ENCODE peak calls at places on chromosomes 6 and 20, in seven cellular contexts. One of them, this sample, is unnamed.

GRCh38 chr6:112016335-112016734 is 37.6 kb upstream of the CCN6 start:
- DNase-seq in neuronal stem cell: no peak
- DNase-seq in GM23248: peak; percentile 83
- DNase-seq in IMR-90: peak; percentile 40
- DNase-seq in lower lobe of right lung: no peak
- DNase-seq in mesendoderm: no peak
- DNase-seq in lower leg skin: no peak
- DNase-seq in this sample: no peak

GRCh38 chr6:87929843-87930288 is 117.8 kb upstream of the SPACA1 start:
- DNase-seq in neuronal stem cell: peak; percentile 77
- DNase-seq in GM23248: peak; percentile 91
- DNase-seq in IMR-90: peak; percentile 79
- DNase-seq in lower lobe of right lung: peak; percentile 80
- DNase-seq in mesendoderm: peak; percentile 94
- DNase-seq in lower leg skin: peak; percentile 93
- DNase-seq in this sample: peak; percentile 82

GRCh38 chr20:23776067-23776771 is 25.5 kb upstream of the CST1 start:
- DNase-seq in neuronal stem cell: no peak
- DNase-seq in GM23248: no peak
- DNase-seq in IMR-90: no peak
- DNase-seq in lower lobe of right lung: no peak
- DNase-seq in mesendoderm: peak; percentile 41
- DNase-seq in lower leg skin: no peak
- DNase-seq in this sample: no peak

GRCh38 chr6:106890447-106890846 is 84.1 kb downstream of the CD24 start:
- DNase-seq in neuronal stem cell: no peak
- DNase-seq in GM23248: peak; percentile 13
- DNase-seq in IMR-90: no peak
- DNase-seq in lower lobe of right lung: no peak
- DNase-seq in mesendoderm: no peak
- DNase-seq in lower leg skin: no peak
- DNase-seq in this sample: no peak

GRCh38 chr20:43667341-43668132 is 623 bp downstream of the MYBL2 start:
- DNase-seq in neuronal stem cell: peak; percentile 23
- DNase-seq in GM23248: peak; percentile 35
- DNase-seq in IMR-90: no peak
- DNase-seq in lower lobe of right lung: no peak
- DNase-seq in mesendoderm: peak; percentile 78
- DNase-seq in lower leg skin: no peak
- DNase-seq in this sample: peak; percentile 12

GRCh38 chr6:20168668-20169633 is 43.3 kb downstream of the MBOAT1 start:
- DNase-seq in neuronal stem cell: no peak
- DNase-seq in GM23248: peak; percentile 52
- DNase-seq in IMR-90: no peak
- DNase-seq in lower lobe of right lung: no peak
- DNase-seq in mesendoderm: no peak
- DNase-seq in lower leg skin: no peak
- DNase-seq in this sample: no peak

GRCh38 chr20:9093203-9093962 is 24.5 kb downstream of the PLCB4 start:
- DNase-seq in neuronal stem cell: no peak
- DNase-seq in GM23248: no peak
- DNase-seq in IMR-90: no peak
- DNase-seq in lower lobe of right lung: no peak
- DNase-seq in mesendoderm: no peak
- DNase-seq in lower leg skin: no peak
- DNase-seq in this sample: no peak

GRCh38 chr6:148240463-148240845 is 102.2 kb upstream of the SASH1 start:
- DNase-seq in neuronal stem cell: no peak
- DNase-seq in GM23248: peak; percentile 95
- DNase-seq in IMR-90: peak; percentile 86
- DNase-seq in lower lobe of right lung: no peak
- DNase-seq in mesendoderm: no peak
- DNase-seq in lower leg skin: no peak
- DNase-seq in this sample: peak; percentile 47

GRCh38 chr20:31474097-31474436 is 860 bp downstream of the DEFB124 start:
- DNase-seq in neuronal stem cell: no peak
- DNase-seq in GM23248: no peak
- DNase-seq in IMR-90: no peak
- DNase-seq in lower lobe of right lung: no peak
- DNase-seq in mesendoderm: no peak
- DNase-seq in lower leg skin: no peak
- DNase-seq in this sample: no peak

GRCh38 chr20:57650756-57651483 is 30.7 kb upstream of the ZBP1 start:
- DNase-seq in neuronal stem cell: no peak
- DNase-seq in GM23248: no peak
- DNase-seq in IMR-90: no peak
- DNase-seq in lower lobe of right lung: peak; percentile 30
- DNase-seq in mesendoderm: no peak
- DNase-seq in lower leg skin: peak; percentile 80
- DNase-seq in this sample: no peak

GRCh38 chr6:55528624-55529023 is 50.4 kb downstream of the HMGCLL1 start:
- DNase-seq in neuronal stem cell: peak; percentile 5
- DNase-seq in GM23248: peak; percentile 28
- DNase-seq in IMR-90: peak; percentile 37
- DNase-seq in lower lobe of right lung: no peak
- DNase-seq in mesendoderm: peak; percentile 73
- DNase-seq in lower leg skin: no peak
- DNase-seq in this sample: peak; percentile 71

GRCh38 chr6:145668844-145669243 is 66.5 kb downstream of the EPM2A start:
- DNase-seq in neuronal stem cell: no peak
- DNase-seq in GM23248: no peak
- DNase-seq in IMR-90: no peak
- DNase-seq in lower lobe of right lung: no peak
- DNase-seq in mesendoderm: no peak
- DNase-seq in lower leg skin: no peak
- DNase-seq in this sample: no peak

GRCh38 chr6:624979-625378 is 31.9 kb downstream of the HUS1B start:
- DNase-seq in neuronal stem cell: no peak
- DNase-seq in GM23248: peak; percentile 2
- DNase-seq in IMR-90: peak; percentile 51
- DNase-seq in lower lobe of right lung: no peak
- DNase-seq in mesendoderm: peak; percentile 56
- DNase-seq in lower leg skin: no peak
- DNase-seq in this sample: peak; percentile 68

GRCh38 chr20:16575390-16576140 is 2.3 kb upstream of the KIF16B start:
- DNase-seq in neuronal stem cell: no peak
- DNase-seq in GM23248: no peak
- DNase-seq in IMR-90: no peak
- DNase-seq in lower lobe of right lung: peak; percentile 20
- DNase-seq in mesendoderm: peak; percentile 47
- DNase-seq in lower leg skin: no peak
- DNase-seq in this sample: no peak

GRCh38 chr6:73888050-73888449 is 192.0 kb downstream of the CD109 start:
- DNase-seq in neuronal stem cell: no peak
- DNase-seq in GM23248: no peak
- DNase-seq in IMR-90: peak; percentile 73
- DNase-seq in lower lobe of right lung: no peak
- DNase-seq in mesendoderm: no peak
- DNase-seq in lower leg skin: no peak
- DNase-seq in this sample: no peak

GRCh38 chr6:13818341-13818740 is 4.0 kb upstream of the MCUR1 start:
- DNase-seq in neuronal stem cell: peak; percentile 39
- DNase-seq in GM23248: no peak
- DNase-seq in IMR-90: no peak
- DNase-seq in lower lobe of right lung: no peak
- DNase-seq in mesendoderm: no peak
- DNase-seq in lower leg skin: no peak
- DNase-seq in this sample: no peak

GRCh38 chr6:24909281-24910216 is 26.2 kb downstream of the RIPOR2 start:
- DNase-seq in neuronal stem cell: no peak
- DNase-seq in GM23248: peak; percentile 34
- DNase-seq in IMR-90: no peak
- DNase-seq in lower lobe of right lung: no peak
- DNase-seq in mesendoderm: peak; percentile 36
- DNase-seq in lower leg skin: no peak
- DNase-seq in this sample: no peak

GRCh38 chr6:24910850-24911712 is 24.7 kb downstream of the RIPOR2 start:
- DNase-seq in neuronal stem cell: peak; percentile 67
- DNase-seq in GM23248: peak; percentile 77
- DNase-seq in IMR-90: peak; percentile 65
- DNase-seq in lower lobe of right lung: peak; percentile 78
- DNase-seq in mesendoderm: peak; percentile 64
- DNase-seq in lower leg skin: peak; percentile 88
- DNase-seq in this sample: peak; percentile 57

GRCh38 chr6:24910331-24910849 is 25.4 kb downstream of the RIPOR2 start:
- DNase-seq in neuronal stem cell: no peak
- DNase-seq in GM23248: peak; percentile 24
- DNase-seq in IMR-90: no peak
- DNase-seq in lower lobe of right lung: peak; percentile 46
- DNase-seq in mesendoderm: peak; percentile 40
- DNase-seq in lower leg skin: no peak
- DNase-seq in this sample: no peak

GRCh38 chr6:24908555-24908954 is 27.2 kb downstream of the RIPOR2 start:
- DNase-seq in neuronal stem cell: no peak
- DNase-seq in GM23248: peak; percentile 55
- DNase-seq in IMR-90: peak; percentile 20
- DNase-seq in lower lobe of right lung: no peak
- DNase-seq in mesendoderm: no peak
- DNase-seq in lower leg skin: no peak
- DNase-seq in this sample: no peak

DNA sequence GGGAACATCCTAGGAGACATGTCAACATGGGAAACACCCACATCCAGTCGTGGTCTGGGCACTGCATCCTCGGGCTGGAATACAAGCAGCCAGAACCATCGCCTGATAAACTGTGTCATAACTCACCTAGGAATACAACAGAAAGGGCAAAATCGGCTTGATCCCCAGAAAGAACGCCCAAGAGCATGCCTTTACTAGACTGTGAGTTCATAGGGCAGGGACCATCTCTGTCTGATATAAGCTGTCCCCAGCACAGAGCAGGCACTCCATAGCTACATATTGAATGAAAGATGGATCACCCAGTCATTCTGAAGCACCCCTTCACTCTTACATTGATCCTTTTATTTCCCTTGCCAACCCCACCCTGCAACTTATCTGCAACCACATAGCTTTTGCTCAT is 23.8 kb downstream of the RIPOR2 start:
- DNase-seq in neuronal stem cell: no peak
- DNase-seq in GM23248: no peak
- DNase-seq in IMR-90: no peak
- DNase-seq in lower lobe of right lung: no peak
- DNase-seq in mesendoderm: no peak
- DNase-seq in lower leg skin: no peak
- DNase-seq in this sample: no peak
- H3K4me3 ChIP-seq in neuronal stem cell: no peak overlapping the region
- H3K4me3 ChIP-seq in GM23248: peak overlapping the region; percentile 78
- H3K4me3 ChIP-seq in IMR-90: peak overlapping the region; percentile 75
- H3K4me3 ChIP-seq in lower lobe of right lung: peak overlapping the region; percentile 64
- H3K4me3 ChIP-seq in mesendoderm: no peak overlapping the region
- H3K4me3 ChIP-seq in lower leg skin: no peak overlapping the region
- H3K4me3 ChIP-seq in this sample: peak overlapping the region; percentile 93

DNA sequence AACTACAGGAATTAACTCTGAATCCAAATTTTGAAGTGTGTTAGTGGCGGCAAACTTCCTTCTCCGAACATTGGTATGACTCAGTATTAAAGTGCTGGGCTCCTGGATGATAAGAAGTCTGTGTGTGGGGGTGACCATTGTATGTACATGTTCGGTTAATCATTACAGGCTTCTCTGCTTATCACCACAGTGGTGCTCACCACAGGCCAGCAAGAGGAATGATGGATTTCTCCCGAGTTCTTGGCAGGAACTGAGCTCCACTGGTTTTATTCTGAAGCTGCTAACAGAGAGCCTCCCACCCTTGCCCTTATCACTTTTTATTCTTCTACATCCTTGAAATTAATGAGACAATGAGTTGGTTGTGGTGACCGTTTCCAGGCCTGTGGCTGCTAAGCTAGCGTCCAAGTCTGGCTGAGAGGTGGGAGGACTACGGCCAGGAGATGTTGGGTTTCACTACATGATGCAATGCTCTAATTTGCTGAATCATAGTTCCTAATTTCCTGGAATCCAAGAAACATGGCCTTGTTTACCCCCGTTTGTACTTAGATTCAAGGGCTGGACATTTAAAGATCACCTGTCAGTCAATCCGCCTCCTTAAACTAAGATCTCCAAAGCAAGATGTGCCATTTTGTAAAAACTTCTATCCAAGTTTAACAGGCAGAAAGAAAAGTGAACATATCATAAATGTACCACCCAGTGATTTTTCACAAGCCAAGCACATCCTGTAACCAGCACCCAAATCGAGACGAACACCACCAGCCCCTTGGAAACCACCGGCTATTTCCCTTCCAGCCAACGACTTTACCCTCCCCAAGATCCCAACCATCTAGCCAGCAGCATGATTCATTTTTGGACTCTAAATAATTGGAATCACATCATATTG is 172.6 kb downstream of the FOXA2 start:
- DNase-seq in neuronal stem cell: no peak
- DNase-seq in GM23248: peak; percentile 72
- DNase-seq in IMR-90: no peak
- DNase-seq in lower lobe of right lung: no peak
- DNase-seq in mesendoderm: peak; percentile 82
- DNase-seq in lower leg skin: no peak
- DNase-seq in this sample: no peak
- H3K4me3 ChIP-seq in neuronal stem cell: no peak overlapping the region
- H3K4me3 ChIP-seq in GM23248: no peak overlapping the region
- H3K4me3 ChIP-seq in IMR-90: no peak overlapping the region
- H3K4me3 ChIP-seq in lower lobe of right lung: no peak overlapping the region
- H3K4me3 ChIP-seq in mesendoderm: no peak overlapping the region
- H3K4me3 ChIP-seq in lower leg skin: no peak overlapping the region
- H3K4me3 ChIP-seq in this sample: no peak overlapping the region

GRCh38 chr6:170280689-170281045 is 10.2 kb downstream of the DLL1 start:
- DNase-seq in neuronal stem cell: no peak
- DNase-seq in GM23248: no peak
- DNase-seq in IMR-90: no peak
- DNase-seq in lower lobe of right lung: no peak
- DNase-seq in mesendoderm: no peak
- DNase-seq in lower leg skin: no peak
- DNase-seq in this sample: no peak
- H3K4me3 ChIP-seq in neuronal stem cell: no peak overlapping the region
- H3K4me3 ChIP-seq in GM23248: peak overlapping the region; percentile 75
- H3K4me3 ChIP-seq in IMR-90: peak overlapping the region; percentile 19
- H3K4me3 ChIP-seq in lower lobe of right lung: peak overlapping the region; percentile 53
- H3K4me3 ChIP-seq in mesendoderm: no peak overlapping the region
- H3K4me3 ChIP-seq in lower leg skin: no peak overlapping the region
- H3K4me3 ChIP-seq in this sample: no peak overlapping the region

GRCh38 chr6:33624856-33625255 is 3.7 kb downstream of the ITPR3 start:
- DNase-seq in neuronal stem cell: no peak
- DNase-seq in GM23248: no peak
- DNase-seq in IMR-90: no peak
- DNase-seq in lower lobe of right lung: no peak
- DNase-seq in mesendoderm: no peak
- DNase-seq in lower leg skin: no peak
- DNase-seq in this sample: no peak

GRCh38 chr6:33627876-33628275 is 6.8 kb downstream of the ITPR3 start:
- DNase-seq in neuronal stem cell: no peak
- DNase-seq in GM23248: no peak
- DNase-seq in IMR-90: no peak
- DNase-seq in lower lobe of right lung: no peak
- DNase-seq in mesendoderm: no peak
- DNase-seq in lower leg skin: no peak
- DNase-seq in this sample: no peak

GRCh38 chr6:33630014-33630413 is 8.9 kb downstream of the ITPR3 start:
- DNase-seq in neuronal stem cell: no peak
- DNase-seq in GM23248: no peak
- DNase-seq in IMR-90: no peak
- DNase-seq in lower lobe of right lung: no peak
- DNase-seq in mesendoderm: no peak
- DNase-seq in lower leg skin: no peak
- DNase-seq in this sample: no peak

GRCh38 chr6:33631971-33632585 is 11.0 kb downstream of the ITPR3 start:
- DNase-seq in neuronal stem cell: no peak
- DNase-seq in GM23248: no peak
- DNase-seq in IMR-90: no peak
- DNase-seq in lower lobe of right lung: no peak
- DNase-seq in mesendoderm: no peak
- DNase-seq in lower leg skin: no peak
- DNase-seq in this sample: no peak

GRCh38 chr6:33628401-33628964 is 7.4 kb downstream of the ITPR3 start:
- DNase-seq in neuronal stem cell: no peak
- DNase-seq in GM23248: peak; percentile 20
- DNase-seq in IMR-90: no peak
- DNase-seq in lower lobe of right lung: no peak
- DNase-seq in mesendoderm: no peak
- DNase-seq in lower leg skin: peak; percentile 68
- DNase-seq in this sample: no peak
- H3K4me3 ChIP-seq in neuronal stem cell: no peak overlapping the region
- H3K4me3 ChIP-seq in GM23248: no peak overlapping the region
- H3K4me3 ChIP-seq in IMR-90: no peak overlapping the region
- H3K4me3 ChIP-seq in lower lobe of right lung: no peak overlapping the region
- H3K4me3 ChIP-seq in mesendoderm: no peak overlapping the region
- H3K4me3 ChIP-seq in lower leg skin: no peak overlapping the region
- H3K4me3 ChIP-seq in this sample: no peak overlapping the region